ENCODE peak calls at places on chromosome 5, in seven cellular contexts. P, R, M, K, E, L and J are unnamed samples.

GRCh38 chr5:122091942-122092600 is 14.0 kb upstream of the LOX start:
- DNase-seq in R (peak), K (no peak), E (no peak), P (no peak), M (no peak), L (no peak), J (no peak)

GRCh38 chr5:168881427-168882149 is 302.4 kb upstream of the PANK3 start:
- DNase-seq in M (no peak), P (no peak), L (no peak), K (no peak), R (no peak), E (no peak), J (no peak)

GRCh38 chr5:39121922-39122321 is 47.7 kb upstream of the RICTOR start:
- DNase-seq in L (no peak), R (no peak), M (no peak), P (no peak), E (no peak), K (no peak), J (no peak)

GRCh38 chr5:59923465-59923864 is 29.9 kb upstream of the PDE4D start:
- DNase-seq in L (no peak), M (no peak), R (peak), E (no peak), K (no peak), P (no peak), J (no peak)

GRCh38 chr5:159403906-159404641 is 73.8 kb upstream of the IL12B start:
- DNase-seq in E (no peak), M (no peak), K (no peak), P (no peak), L (no peak), R (peak), J (no peak)

GRCh38 chr5:9558319-9558965 is 12.6 kb upstream of the SEMA5A start:
- DNase-seq in E (no peak), L (no peak), P (no peak), M (peak), K (no peak), R (no peak), J (no peak)

GRCh38 chr5:161333194-161333880 is 213.2 kb downstream of the GABRB2 start:
- DNase-seq in P (no peak), R (no peak), E (no peak), K (no peak), M (no peak), L (no peak), J (no peak)

GRCh38 chr5:125042243-125042887 is 295.9 kb upstream of the ZNF608 start:
- DNase-seq in R (peak), K (no peak), L (no peak), P (no peak), E (no peak), M (no peak), J (no peak)

GRCh38 chr5:16854351-16854750 is 81.7 kb downstream of the MYO10 start:
- DNase-seq in L (no peak), E (no peak), M (no peak), K (no peak), R (peak), P (no peak), J (no peak)

GRCh38 chr5:104540448-104540847 is 977.9 kb upstream of the NUDT12 start:
- DNase-seq in L (no peak), M (peak), K (no peak), R (peak), E (no peak), P (no peak), J (no peak)